ENCODE peak calls at places on chromosome 9, in eight cellular contexts. G is HFF-Myc, R is body of pancreas, C is dorsolateral prefrontal cortex, Z is fibroblast of lung, V is pancreas, F is mammary epithelial cell, L is HCT116. I is an unnamed sample.

GRCh38 chr9:138082918-138083636 is 205.5 kb downstream of the CACNA1B start:
- DNase-seq in G (no peak), Z (no peak), L (no peak), R (no peak), V (no peak), C (no peak), F (no peak), I (no peak)

GRCh38 chr9:38044706-38045105 is 24.3 kb downstream of the SHB start:
- DNase-seq in F (no peak), C (no peak), R (no peak), Z (no peak), G (no peak), V (no peak), L (no peak), I (no peak)

GRCh38 chr9:83355024-83355444 is 183.2 kb downstream of the FRMD3 start:
- DNase-seq in F (no peak), C (no peak), G (peak; percentile 12), Z (peak; percentile 7), V (no peak), R (no peak), L (no peak), I (peak; percentile 81)

GRCh38 chr9:72554221-72554641 is 32.8 kb downstream of the TMC1 start:
- DNase-seq in L (no peak), V (no peak), F (no peak), C (no peak), G (peak; percentile 85), R (no peak), Z (peak; percentile 67), I (peak; percentile 90)

GRCh38 chr9:105062222-105062850 is 134.4 kb upstream of the ABCA1 start:
- DNase-seq in F (peak; percentile 71), G (no peak), V (no peak), R (peak; percentile 20), L (no peak), C (no peak), Z (no peak), I (no peak)

GRCh38 chr9:122397749-122398148 is 26.9 kb downstream of the PTGS1 start:
- DNase-seq in L (no peak), V (no peak), R (no peak), G (no peak), C (no peak), F (no peak), Z (no peak), I (no peak)

GRCh38 chr9:86700601-86701000 is 246.7 kb downstream of the GAS1 start:
- DNase-seq in Z (peak; percentile 61), V (peak; percentile 45), L (no peak), G (no peak), C (peak; percentile 67), R (peak; percentile 86), F (peak; percentile 20), I (peak; percentile 67)

GRCh38 chr9:100317706-100318105 is 35.0 kb downstream of the TEX10 start:
- DNase-seq in V (no peak), L (no peak), G (no peak), C (no peak), F (peak; percentile 52), R (no peak), Z (no peak), I (peak; percentile 28)

GRCh38 chr9:31588010-31588409 is 796.4 kb upstream of the ACO1 start:
- DNase-seq in V (no peak), F (no peak), C (peak; percentile 33), L (no peak), G (no peak), Z (no peak), R (peak; percentile 5), I (no peak)

GRCh38 chr9:68967800-68968199 is 46.1 kb downstream of the PRKACG start:
- DNase-seq in Z (no peak), G (no peak), C (no peak), F (no peak), L (no peak), V (no peak), R (no peak), I (no peak)

GRCh38 chr9:129761901-129762359 is 9.1 kb upstream of the PTGES start:
- DNase-seq in Z (peak; percentile 74), R (no peak), F (no peak), V (no peak), L (no peak), G (peak; percentile 71), C (no peak), I (peak; percentile 82)

GRCh38 chr9:131633491-131634031 is 88.2 kb downstream of the PRRT1B start:
- DNase-seq in G (no peak), C (no peak), V (no peak), Z (no peak), L (no peak), F (peak; percentile 98), R (no peak), I (no peak)

GRCh38 chr9:121463026-121463827 is 36.4 kb downstream of the GGTA1 start:
- DNase-seq in G (no peak), V (no peak), C (no peak), Z (no peak), L (peak; percentile 6), F (no peak), R (peak; percentile 45), I (peak; percentile 46)

DNA sequence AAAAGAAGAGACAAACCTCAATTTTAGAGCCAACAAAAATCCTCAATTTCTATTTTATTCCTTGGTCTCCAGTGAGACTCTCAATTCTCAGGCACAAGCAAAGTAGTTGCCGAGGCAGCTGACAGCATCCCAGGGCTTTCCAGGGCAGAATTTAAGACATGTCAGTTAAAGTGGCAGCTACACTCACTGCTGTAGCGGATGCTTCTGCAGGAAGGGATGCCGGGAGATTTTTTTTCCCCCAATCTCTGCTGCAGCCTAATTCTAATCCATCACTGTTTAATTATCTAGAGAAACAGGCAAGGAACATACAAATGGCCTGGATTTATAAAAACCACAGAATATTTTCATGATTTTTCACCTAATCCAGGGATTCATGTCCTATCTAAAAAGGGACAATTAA is 57.0 kb downstream of the TTC39B start:
- DNase-seq in F (no peak), R (no peak), Z (no peak), C (peak; percentile 33), G (no peak), L (no peak), V (no peak), I (peak; percentile 8)
- H3K4me3 ChIP-seq in F (no peak overlapping the region), R (no peak overlapping the region), Z (no peak overlapping the region), C (peak overlapping the region; percentile 64), G (no peak overlapping the region), L (no peak overlapping the region), V (no peak overlapping the region), I (no peak overlapping the region)

GRCh38 chr9:6669881-6670280 is 24.4 kb upstream of the GLDC start:
- DNase-seq in R (no peak), G (no peak), F (no peak), L (no peak), V (no peak), Z (no peak), C (no peak), I (no peak)

GRCh38 chr9:6667080-6667479 is 21.6 kb upstream of the GLDC start:
- DNase-seq in V (no peak), C (no peak), Z (no peak), L (no peak), F (no peak), G (no peak), R (no peak), I (no peak)

GRCh38 chr9:6664204-6664683 is 18.7 kb upstream of the GLDC start:
- DNase-seq in Z (no peak), C (no peak), G (no peak), V (no peak), L (no peak), R (no peak), F (no peak), I (no peak)

GRCh38 chr9:6671416-6671815 is 25.9 kb upstream of the GLDC start:
- DNase-seq in L (no peak), F (peak; percentile 8), G (no peak), R (no peak), Z (no peak), V (no peak), C (no peak), I (no peak)

DNA sequence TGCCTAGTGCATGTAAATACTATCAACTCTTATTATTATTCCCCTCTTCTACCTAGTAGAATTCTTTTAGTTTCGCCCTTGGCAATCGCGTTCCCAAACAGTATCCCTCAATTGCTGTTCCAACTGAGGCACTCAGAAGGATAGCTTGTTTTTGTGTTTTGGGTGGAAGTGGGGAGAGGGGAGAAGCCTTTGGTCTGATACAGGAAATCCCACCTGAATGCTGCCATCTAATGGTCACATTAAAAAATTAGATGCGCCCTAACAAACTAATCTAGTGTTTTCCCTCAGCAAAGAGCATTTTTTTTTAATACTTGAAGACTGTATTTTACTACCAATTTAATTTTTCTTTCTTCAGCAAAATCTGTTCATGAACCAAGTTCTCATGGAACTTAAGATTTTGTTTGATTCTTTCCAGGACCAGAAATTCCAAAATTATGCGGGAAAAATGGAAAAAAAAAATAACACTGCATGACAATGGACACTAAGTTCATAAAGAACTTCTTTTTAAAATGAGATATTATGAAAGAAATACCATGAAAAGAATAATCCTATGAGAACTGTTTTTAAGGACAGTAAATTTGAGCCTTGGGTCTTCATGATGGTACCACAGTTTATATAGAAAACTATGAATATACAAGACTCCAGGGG is 22.2 kb upstream of the GLDC start:
- DNase-seq in Z (peak; percentile 54), G (no peak), L (no peak), C (no peak), V (no peak), R (no peak), F (no peak), I (peak; percentile 50)
- TF ChIP-seq CTCF in Z (peak; percentile 65), G (peak; percentile 49), L (peak; percentile 72), C (peak; percentile 75), V (peak; percentile 26), R (peak; percentile 53), F (peak; percentile 49), I (peak; percentile 62)

DNA sequence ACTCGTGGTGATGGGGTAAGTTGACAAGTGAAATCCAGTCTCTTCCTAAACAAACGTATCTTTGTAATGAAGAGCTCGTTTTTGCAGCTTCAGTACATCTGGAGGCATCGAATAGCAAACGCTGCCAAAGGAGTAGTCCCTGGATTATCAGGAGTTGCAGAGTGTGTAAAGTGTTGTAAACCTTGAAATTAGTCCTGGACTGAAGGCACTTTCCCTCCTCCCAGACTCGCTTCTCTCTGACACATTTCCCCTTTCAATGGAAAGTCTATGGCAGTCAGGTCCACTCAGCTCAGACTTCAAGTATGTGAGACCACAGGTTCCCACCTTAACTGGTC is 1.5 kb upstream of the PBX3 start:
- DNase-seq in C (no peak), Z (no peak), L (no peak), G (no peak), R (no peak), F (no peak), V (no peak), I (no peak)
- H3K4me3 ChIP-seq in C (peak overlapping the region; percentile 78), Z (peak overlapping the region; percentile 63), L (peak overlapping the region; percentile 44), G (peak overlapping the region; percentile 47), R (peak overlapping the region; percentile 49), F (peak overlapping the region; percentile 96), V (peak overlapping the region; percentile 51), I (peak overlapping the region; percentile 70)

GRCh38 chr9:124021385-124021769 is 9.8 kb downstream of the LHX2 start:
- DNase-seq in Z (no peak), V (no peak), L (no peak), C (no peak), R (no peak), G (no peak), F (no peak), I (no peak)

GRCh38 chr9:124024107-124024506 is 12.5 kb downstream of the LHX2 start:
- DNase-seq in C (no peak), Z (no peak), R (no peak), L (no peak), V (no peak), F (no peak), G (no peak), I (no peak)

GRCh38 chr9:124019771-124020519 is 8.4 kb downstream of the LHX2 start:
- DNase-seq in V (no peak), G (no peak), C (no peak), R (no peak), F (no peak), L (no peak), Z (no peak), I (no peak)

GRCh38 chr9:124020520-124021384 is 9.2 kb downstream of the LHX2 start:
- DNase-seq in V (no peak), L (no peak), C (no peak), R (no peak), Z (no peak), G (no peak), F (no peak), I (no peak)

GRCh38 chr9:124022201-124023121 is 10.9 kb downstream of the LHX2 start:
- DNase-seq in V (no peak), L (no peak), C (no peak), Z (no peak), F (peak; percentile 68), R (no peak), G (no peak), I (no peak)
- TF ChIP-seq CTCF in V (no peak), L (no peak), C (no peak), Z (no peak), F (no peak), R (no peak), G (no peak), I (no peak)